ENCODE peak calls at places on chromosomes 16 and 17, in four cellular contexts. G is colonic mucosa, P is psoas muscle, H is cardiac muscle cell. V is an unnamed sample.
A peak's percentile ranks its signal among the peaks of the same experiment; 100 is the strongest.

GRCh38 chr17:47266782-47267181 is 13.2 kb downstream of the ITGB3 start:
- DNase-seq in P (no peak), G (no peak), H (no peak), V (no peak)

GRCh38 chr17:81189670-81190530 is 23.9 kb upstream of the AATK start:
- DNase-seq in P (peak; percentile 10), G (no peak), H (peak; percentile 7), V (no peak)

GRCh38 chr16:68365167-68365817 is 54.5 kb downstream of the PRMT7 start:
- DNase-seq in H (no peak), P (no peak), G (no peak), V (no peak)

GRCh38 chr16:28494141-28494851 is at the start of gene APOBR:
- DNase-seq in H (no peak), G (peak; percentile 80), P (peak; percentile 37), V (no peak)

GRCh38 chr17:27494192-27495091 is 38.2 kb downstream of the KSR1 start:
- DNase-seq in H (peak; percentile 65), P (peak; percentile 82), G (peak; percentile 93), V (peak; percentile 76)

GRCh38 chr17:17739388-17740066 is 58.3 kb downstream of the RAI1 start:
- DNase-seq in H (peak; percentile 51), G (peak; percentile 61), P (no peak), V (no peak)

GRCh38 chr17:63041722-63042121 is 75.7 kb downstream of the TANC2 start:
- DNase-seq in G (no peak), P (no peak), H (no peak), V (no peak)

GRCh38 chr17:8465381-8466158 is 29.9 kb downstream of the NDEL1 start:
- DNase-seq in P (no peak), H (no peak), G (no peak), V (no peak)

GRCh38 chr17:60445144-60445543 is 22.9 kb downstream of the CHCT1 start:
- DNase-seq in G (no peak), P (no peak), H (no peak), V (no peak)

GRCh38 chr17:80882323-80882722 is 109.3 kb upstream of the CHMP6 start:
- DNase-seq in G (no peak), H (no peak), P (no peak), V (no peak)

GRCh38 chr16:19853973-19854876 is 30.4 kb downstream of the GPRC5B start:
- DNase-seq in H (no peak), G (no peak), P (no peak), V (no peak)

GRCh38 chr16:48323783-48324775 is 61.1 kb downstream of the SIAH1 start:
- DNase-seq in P (no peak), G (no peak), H (no peak), V (no peak)

GRCh38 chr17:65171753-65172152 is 34.6 kb downstream of the RGS9 start:
- DNase-seq in P (no peak), G (no peak), H (no peak), V (no peak)

GRCh38 chr17:12402963-12403622 is 262.6 kb upstream of the MYOCD start:
- DNase-seq in G (no peak), H (no peak), P (no peak), V (no peak)

GRCh38 chr17:16353702-16354174 is 469 bp upstream of the CENPV start:
- DNase-seq in P (no peak), G (no peak), H (no peak), V (no peak)

GRCh38 chr16:65534121-65534528 is 412.3 kb upstream of the CDH11 start:
- DNase-seq in G (no peak), P (no peak), H (peak; percentile 32), V (no peak)

GRCh38 chr17:7043544-7044268 is at the start of gene SLC16A11:
- DNase-seq in P (peak; percentile 64), G (peak; percentile 59), H (peak; percentile 61), V (no peak)

GRCh38 chr17:80842456-80843053 is 149.1 kb upstream of the CHMP6 start:
- DNase-seq in P (no peak), H (no peak), G (no peak), V (no peak)

GRCh38 chr17:48297825-48298224 is 132.2 kb downstream of the SKAP1 start:
- DNase-seq in P (no peak), G (peak; percentile 46), H (no peak), V (no peak)

GRCh38 chr17:58189436-58190146 is 2.9 kb upstream of the EPX start:
- DNase-seq in P (peak; percentile 58), H (peak; percentile 89), G (no peak), V (peak; percentile 46)

GRCh38 chr17:45052052-45052772 is 780 bp upstream of the DCAKD start:
- DNase-seq in H (peak; percentile 42), P (peak; percentile 60), G (peak; percentile 55), V (peak; percentile 44)

GRCh38 chr17:10120749-10121148 is 77.7 kb downstream of the GAS7 start:
- DNase-seq in G (no peak), H (no peak), P (no peak), V (no peak)

GRCh38 chr17:26773189-26774188 is 520.4 kb upstream of the WSB1 start:
- DNase-seq in P (no peak), H (no peak), G (no peak), V (no peak)

GRCh38 chr16:87254271-87254670 is 62.9 kb downstream of the C16orf95 start:
- DNase-seq in H (no peak), P (no peak), G (no peak), V (no peak)

GRCh38 chr16:87263418-87264052 is 53.7 kb downstream of the C16orf95 start:
- DNase-seq in H (no peak), P (no peak), G (peak; percentile 50), V (peak; percentile 72)

GRCh38 chr16:87254734-87255133 is 62.5 kb downstream of the C16orf95 start:
- DNase-seq in P (no peak), G (no peak), H (no peak), V (no peak)

GRCh38 chr16:87255866-87256265 is 61.3 kb downstream of the C16orf95 start:
- DNase-seq in P (no peak), G (no peak), H (no peak), V (no peak)

DNA sequence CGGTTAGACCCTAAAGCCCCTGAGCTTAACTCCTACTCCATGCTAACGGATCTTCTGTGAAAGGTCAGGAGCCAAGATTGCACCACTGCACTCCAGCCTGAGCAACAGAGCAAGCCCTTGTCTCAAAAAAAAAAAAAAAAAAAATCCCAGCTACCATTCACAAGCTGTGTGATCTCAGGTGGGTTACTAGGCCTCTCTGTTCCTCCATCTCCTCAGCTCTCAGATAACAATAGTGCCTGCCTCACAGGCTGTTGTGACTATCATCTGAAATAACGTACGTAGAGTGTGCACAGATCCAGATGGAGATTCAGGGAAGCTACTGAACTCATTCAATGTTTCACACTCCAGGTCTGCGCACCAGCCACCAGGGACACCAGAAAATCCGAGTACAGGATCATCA is 57.8 kb downstream of the C16orf95 start:
- DNase-seq in H (no peak), G (no peak), P (no peak), V (no peak)
- TF ChIP-seq CTCF in H (no peak), G (no peak), P (no peak), V (no peak)

GRCh38 chr16:85330694-85331188 is 218.5 kb upstream of the CIBAR2 start:
- DNase-seq in P (no peak), G (no peak), H (peak; percentile 91), V (peak; percentile 47)
- TF ChIP-seq CTCF in P (peak; percentile 53), G (no peak), H (peak; percentile 71), V (peak; percentile 49)

DNA sequence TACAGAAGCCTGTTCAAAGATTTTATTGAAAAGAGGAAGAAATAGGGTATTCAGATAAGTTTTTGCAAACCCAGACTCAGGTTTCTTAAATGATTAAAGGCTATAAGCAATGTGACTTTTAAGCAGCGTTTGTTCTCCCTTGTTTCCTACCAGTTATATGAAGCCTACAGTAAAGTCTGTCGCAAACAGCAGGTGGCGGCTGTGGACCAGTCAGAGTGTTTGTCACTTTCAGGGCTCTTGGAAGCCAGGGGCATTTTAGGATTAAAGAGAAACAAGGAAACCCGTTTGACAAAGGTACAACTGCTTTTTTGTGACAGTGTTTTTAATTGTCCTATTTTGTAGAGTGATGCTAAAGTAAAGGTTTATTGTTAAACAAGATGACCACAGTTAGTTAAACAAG is 7.7 kb upstream of the RARA start:
- DNase-seq in P (no peak), H (no peak), G (no peak), V (peak; percentile 76)
- TF ChIP-seq CTCF in P (peak; percentile 31), H (no peak), G (peak; percentile 42), V (peak; percentile 72)

GRCh38 chr16:2429037-2429770 is at the start of gene CCNF:
- DNase-seq in G (peak; percentile 98), P (peak; percentile 98), H (peak; percentile 97), V (peak; percentile 98)
- TF ChIP-seq CTCF in G (no peak), P (no peak), H (no peak), V (no peak)

GRCh38 chr17:35242805-35243458 is at the start of gene SLFN5:
- DNase-seq in G (peak; percentile 96), P (peak; percentile 93), H (peak; percentile 94), V (peak; percentile 95)
- TF ChIP-seq CTCF in G (no peak), P (no peak), H (no peak), V (no peak)

GRCh38 chr16:1043831-1044514 is 28.6 kb upstream of the SSTR5 start:
- DNase-seq in P (no peak), G (no peak), H (no peak), V (no peak)
- TF ChIP-seq CTCF in P (no peak), G (no peak), H (no peak), V (no peak)

V was measured in Calu3.